ENCODE peak calls at places on chromosomes 3 and 15, in nine cellular contexts. One of them, this sample, is unnamed.

GRCh38 chr3:11482024-11482423 is 161.7 kb downstream of the VGLL4 start:
- DNase-seq in suprapubic skin: no peak
- DNase-seq in HL-60: no peak
- DNase-seq in BE2C: no peak
- DNase-seq in fibroblast of villous mesenchyme: peak
- DNase-seq in kidney epithelial cell: no peak
- DNase-seq in brain microvascular endothelial cell: no peak
- DNase-seq in progenitor cell of endocrine pancreas: no peak
- DNase-seq in cardiac fibroblast: peak
- DNase-seq in this sample: no peak

GRCh38 chr15:33112541-33113105 is 81.9 kb downstream of the FMN1 start:
- DNase-seq in cardiac fibroblast: no peak
- DNase-seq in brain microvascular endothelial cell: no peak
- DNase-seq in kidney epithelial cell: no peak
- DNase-seq in HL-60: no peak
- DNase-seq in progenitor cell of endocrine pancreas: no peak
- DNase-seq in BE2C: no peak
- DNase-seq in suprapubic skin: no peak
- DNase-seq in fibroblast of villous mesenchyme: peak
- DNase-seq in this sample: no peak

GRCh38 chr15:52717924-52718323 is 38.7 kb upstream of the ATOSA start:
- DNase-seq in fibroblast of villous mesenchyme: no peak
- DNase-seq in cardiac fibroblast: no peak
- DNase-seq in suprapubic skin: no peak
- DNase-seq in progenitor cell of endocrine pancreas: no peak
- DNase-seq in kidney epithelial cell: no peak
- DNase-seq in HL-60: no peak
- DNase-seq in BE2C: no peak
- DNase-seq in brain microvascular endothelial cell: no peak
- DNase-seq in this sample: no peak

GRCh38 chr3:120177907-120178306 is 83.7 kb upstream of the GSK3B start:
- DNase-seq in kidney epithelial cell: no peak
- DNase-seq in suprapubic skin: no peak
- DNase-seq in BE2C: no peak
- DNase-seq in progenitor cell of endocrine pancreas: no peak
- DNase-seq in cardiac fibroblast: peak
- DNase-seq in brain microvascular endothelial cell: no peak
- DNase-seq in HL-60: peak
- DNase-seq in fibroblast of villous mesenchyme: no peak
- DNase-seq in this sample: no peak

GRCh38 chr15:52481915-52482314 is 46.8 kb downstream of the MYO5A start:
- DNase-seq in suprapubic skin: no peak
- DNase-seq in brain microvascular endothelial cell: peak
- DNase-seq in progenitor cell of endocrine pancreas: no peak
- DNase-seq in BE2C: no peak
- DNase-seq in fibroblast of villous mesenchyme: peak
- DNase-seq in kidney epithelial cell: peak
- DNase-seq in HL-60: peak
- DNase-seq in cardiac fibroblast: peak
- DNase-seq in this sample: no peak

GRCh38 chr3:67381667-67382272 is 272.6 kb downstream of the SUCLG2 start:
- DNase-seq in cardiac fibroblast: peak
- DNase-seq in HL-60: no peak
- DNase-seq in suprapubic skin: no peak
- DNase-seq in fibroblast of villous mesenchyme: peak
- DNase-seq in progenitor cell of endocrine pancreas: no peak
- DNase-seq in BE2C: peak
- DNase-seq in kidney epithelial cell: no peak
- DNase-seq in brain microvascular endothelial cell: peak
- DNase-seq in this sample: no peak

GRCh38 chr3:53880396-53881345 is 1.3 kb downstream of the ACTR8 start:
- DNase-seq in progenitor cell of endocrine pancreas: no peak
- DNase-seq in brain microvascular endothelial cell: peak
- DNase-seq in HL-60: no peak
- DNase-seq in BE2C: no peak
- DNase-seq in kidney epithelial cell: no peak
- DNase-seq in fibroblast of villous mesenchyme: peak
- DNase-seq in cardiac fibroblast: peak
- DNase-seq in suprapubic skin: no peak
- DNase-seq in this sample: no peak

GRCh38 chr3:13711911-13712650 is 163.2 kb downstream of the FBLN2 start:
- DNase-seq in progenitor cell of endocrine pancreas: peak
- DNase-seq in fibroblast of villous mesenchyme: no peak
- DNase-seq in cardiac fibroblast: no peak
- DNase-seq in kidney epithelial cell: no peak
- DNase-seq in HL-60: no peak
- DNase-seq in BE2C: no peak
- DNase-seq in brain microvascular endothelial cell: no peak
- DNase-seq in suprapubic skin: peak
- DNase-seq in this sample: no peak

GRCh38 chr3:160569874-160570273 is 4.5 kb upstream of the KPNA4 start:
- DNase-seq in cardiac fibroblast: no peak
- DNase-seq in fibroblast of villous mesenchyme: no peak
- DNase-seq in brain microvascular endothelial cell: no peak
- DNase-seq in kidney epithelial cell: no peak
- DNase-seq in suprapubic skin: no peak
- DNase-seq in BE2C: no peak
- DNase-seq in progenitor cell of endocrine pancreas: no peak
- DNase-seq in HL-60: no peak
- DNase-seq in this sample: no peak

GRCh38 chr15:36680751-36681150 is 101.3 kb downstream of the CDIN1 start:
- DNase-seq in cardiac fibroblast: no peak
- DNase-seq in progenitor cell of endocrine pancreas: no peak
- DNase-seq in fibroblast of villous mesenchyme: no peak
- DNase-seq in BE2C: no peak
- DNase-seq in brain microvascular endothelial cell: no peak
- DNase-seq in HL-60: no peak
- DNase-seq in kidney epithelial cell: no peak
- DNase-seq in suprapubic skin: no peak
- DNase-seq in this sample: no peak

GRCh38 chr3:38084019-38084968 is 45.3 kb downstream of the DLEC1 start:
- DNase-seq in HL-60: no peak
- DNase-seq in kidney epithelial cell: no peak
- DNase-seq in progenitor cell of endocrine pancreas: no peak
- DNase-seq in fibroblast of villous mesenchyme: peak
- DNase-seq in cardiac fibroblast: peak
- DNase-seq in brain microvascular endothelial cell: no peak
- DNase-seq in suprapubic skin: no peak
- DNase-seq in BE2C: peak
- DNase-seq in this sample: no peak

GRCh38 chr15:33022629-33023028 is 171.9 kb downstream of the FMN1 start:
- DNase-seq in fibroblast of villous mesenchyme: peak
- DNase-seq in progenitor cell of endocrine pancreas: no peak
- DNase-seq in brain microvascular endothelial cell: peak
- DNase-seq in kidney epithelial cell: no peak
- DNase-seq in cardiac fibroblast: peak
- DNase-seq in HL-60: no peak
- DNase-seq in suprapubic skin: no peak
- DNase-seq in BE2C: peak
- DNase-seq in this sample: no peak

GRCh38 chr3:63911901-63912767 is at the start of gene SCAANT1:
- DNase-seq in progenitor cell of endocrine pancreas: peak
- DNase-seq in kidney epithelial cell: peak
- DNase-seq in cardiac fibroblast: peak
- DNase-seq in suprapubic skin: peak
- DNase-seq in brain microvascular endothelial cell: peak
- DNase-seq in BE2C: peak
- DNase-seq in HL-60: peak
- DNase-seq in fibroblast of villous mesenchyme: peak
- DNase-seq in this sample: no peak
- TF ChIP-seq CTCF in progenitor cell of endocrine pancreas: peak
- TF ChIP-seq CTCF in kidney epithelial cell: no peak
- TF ChIP-seq CTCF in cardiac fibroblast: no peak
- TF ChIP-seq CTCF in suprapubic skin: no peak
- TF ChIP-seq CTCF in brain microvascular endothelial cell: peak
- TF ChIP-seq CTCF in BE2C: no peak
- TF ChIP-seq CTCF in HL-60: no peak
- TF ChIP-seq CTCF in fibroblast of villous mesenchyme: no peak
- TF ChIP-seq CTCF in this sample: no peak

DNA sequence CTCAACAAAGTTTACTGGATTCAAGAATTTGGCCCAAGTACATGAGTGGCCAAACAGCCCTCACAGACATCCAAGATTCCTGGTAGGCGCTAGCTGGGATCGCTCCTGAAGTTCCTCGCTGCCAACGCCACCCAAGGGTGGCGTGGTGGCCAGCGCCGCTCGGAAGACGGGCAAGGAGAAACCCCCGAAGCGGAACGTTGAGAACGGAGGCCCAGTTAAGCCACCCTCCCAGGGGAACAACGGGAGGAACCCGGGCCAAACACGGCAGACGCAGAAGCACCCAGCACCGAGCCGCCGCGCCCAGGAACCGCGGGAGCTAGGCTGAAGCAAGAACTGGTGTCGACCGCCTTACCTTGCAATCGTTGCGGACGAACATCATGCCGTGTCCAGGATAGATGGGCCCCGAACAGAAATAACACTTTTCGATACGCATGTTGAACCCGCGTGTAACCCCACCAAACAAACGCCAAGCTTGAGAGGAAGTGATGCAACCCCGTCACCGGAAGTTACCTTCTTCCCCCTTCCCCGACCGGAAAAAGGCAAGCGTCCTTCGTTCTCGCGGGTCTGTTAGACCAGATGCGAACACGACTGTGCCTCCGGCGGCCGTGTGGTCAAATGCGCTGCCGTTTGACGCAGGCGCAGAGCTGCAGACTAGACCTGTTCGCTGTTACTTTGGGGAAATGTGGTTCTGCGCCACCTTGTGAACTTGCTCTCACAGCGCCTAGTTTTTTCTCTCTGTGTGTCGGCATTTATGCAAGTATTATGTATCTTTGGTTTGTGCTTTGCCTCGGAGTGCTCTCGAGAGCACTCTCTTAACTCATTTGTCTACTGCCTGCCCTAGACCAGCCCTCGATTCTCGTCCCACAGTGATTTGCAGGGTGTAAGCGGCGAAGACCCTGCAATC is at the start of gene RSL24D1:
- DNase-seq in kidney epithelial cell: peak
- DNase-seq in fibroblast of villous mesenchyme: peak
- DNase-seq in progenitor cell of endocrine pancreas: peak
- DNase-seq in suprapubic skin: peak
- DNase-seq in HL-60: peak
- DNase-seq in brain microvascular endothelial cell: peak
- DNase-seq in BE2C: peak
- DNase-seq in cardiac fibroblast: peak
- DNase-seq in this sample: peak
- TF ChIP-seq CTCF in kidney epithelial cell: peak
- TF ChIP-seq CTCF in fibroblast of villous mesenchyme: peak
- TF ChIP-seq CTCF in progenitor cell of endocrine pancreas: peak
- TF ChIP-seq CTCF in suprapubic skin: peak
- TF ChIP-seq CTCF in HL-60: peak
- TF ChIP-seq CTCF in brain microvascular endothelial cell: peak
- TF ChIP-seq CTCF in BE2C: peak
- TF ChIP-seq CTCF in cardiac fibroblast: peak
- TF ChIP-seq CTCF in this sample: peak

GRCh38 chr15:87623832-87624231 is 632.7 kb downstream of the NTRK3 start:
- DNase-seq in HL-60: no peak
- DNase-seq in cardiac fibroblast: no peak
- DNase-seq in brain microvascular endothelial cell: no peak
- DNase-seq in kidney epithelial cell: no peak
- DNase-seq in progenitor cell of endocrine pancreas: no peak
- DNase-seq in suprapubic skin: no peak
- DNase-seq in BE2C: peak
- DNase-seq in fibroblast of villous mesenchyme: no peak
- DNase-seq in this sample: no peak
- TF ChIP-seq CTCF in HL-60: no peak
- TF ChIP-seq CTCF in cardiac fibroblast: peak
- TF ChIP-seq CTCF in brain microvascular endothelial cell: peak
- TF ChIP-seq CTCF in kidney epithelial cell: peak
- TF ChIP-seq CTCF in progenitor cell of endocrine pancreas: no peak
- TF ChIP-seq CTCF in suprapubic skin: no peak
- TF ChIP-seq CTCF in BE2C: peak
- TF ChIP-seq CTCF in fibroblast of villous mesenchyme: no peak
- TF ChIP-seq CTCF in this sample: peak

DNA sequence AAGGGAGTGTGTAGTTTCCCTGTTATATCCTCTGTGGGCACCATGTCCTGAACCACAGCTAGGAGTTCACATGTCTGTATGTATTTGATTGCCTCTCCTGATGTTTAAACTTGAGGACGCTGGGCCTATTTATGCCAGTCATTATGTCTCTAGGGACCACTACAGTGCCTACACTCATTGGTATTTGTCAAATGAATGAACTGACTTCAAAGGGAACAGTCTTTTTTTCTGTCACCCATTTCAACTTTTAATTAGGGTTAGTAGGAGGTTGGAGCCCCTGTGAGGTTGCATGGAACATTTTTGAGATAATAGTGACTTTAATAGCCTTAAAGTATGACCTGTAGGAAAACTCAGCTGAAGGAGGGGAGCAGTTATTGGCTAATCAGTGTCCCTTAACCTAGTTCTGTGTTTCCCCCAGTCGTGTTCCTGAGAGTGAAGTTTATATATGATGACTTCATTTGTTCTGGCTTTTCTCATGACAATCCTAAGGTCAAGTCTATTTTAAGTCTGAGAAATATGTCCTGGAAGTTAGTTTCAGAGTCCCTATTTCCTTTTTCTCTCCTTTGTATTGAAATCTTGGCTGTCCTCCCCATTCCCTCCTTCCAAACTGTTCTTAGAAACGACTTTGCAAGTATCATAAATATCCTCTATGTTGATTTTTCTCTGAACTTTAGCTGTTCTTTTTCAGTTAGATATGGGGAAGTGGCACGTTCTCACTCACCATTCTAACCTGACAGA is 29.0 kb downstream of the PDE8A start:
- DNase-seq in brain microvascular endothelial cell: no peak
- DNase-seq in suprapubic skin: no peak
- DNase-seq in fibroblast of villous mesenchyme: peak
- DNase-seq in BE2C: no peak
- DNase-seq in HL-60: no peak
- DNase-seq in kidney epithelial cell: no peak
- DNase-seq in cardiac fibroblast: peak
- DNase-seq in progenitor cell of endocrine pancreas: no peak
- DNase-seq in this sample: no peak
- TF ChIP-seq CTCF in brain microvascular endothelial cell: no peak
- TF ChIP-seq CTCF in suprapubic skin: no peak
- TF ChIP-seq CTCF in fibroblast of villous mesenchyme: no peak
- TF ChIP-seq CTCF in BE2C: no peak
- TF ChIP-seq CTCF in HL-60: no peak
- TF ChIP-seq CTCF in kidney epithelial cell: no peak
- TF ChIP-seq CTCF in cardiac fibroblast: no peak
- TF ChIP-seq CTCF in progenitor cell of endocrine pancreas: peak
- TF ChIP-seq CTCF in this sample: no peak

GRCh38 chr3:133487920-133488540 is 85.5 kb upstream of the CDV3 start:
- DNase-seq in brain microvascular endothelial cell: no peak
- DNase-seq in suprapubic skin: no peak
- DNase-seq in BE2C: no peak
- DNase-seq in fibroblast of villous mesenchyme: peak
- DNase-seq in progenitor cell of endocrine pancreas: no peak
- DNase-seq in HL-60: no peak
- DNase-seq in kidney epithelial cell: no peak
- DNase-seq in cardiac fibroblast: peak
- DNase-seq in this sample: no peak
- TF ChIP-seq CTCF in brain microvascular endothelial cell: peak
- TF ChIP-seq CTCF in suprapubic skin: peak
- TF ChIP-seq CTCF in BE2C: peak
- TF ChIP-seq CTCF in fibroblast of villous mesenchyme: peak
- TF ChIP-seq CTCF in progenitor cell of endocrine pancreas: peak
- TF ChIP-seq CTCF in HL-60: no peak
- TF ChIP-seq CTCF in kidney epithelial cell: peak
- TF ChIP-seq CTCF in cardiac fibroblast: peak
- TF ChIP-seq CTCF in this sample: peak

This sample was measured in epithelial cell of proximal tubule.